ENCODE peak calls at places on chromosomes 16 and 17, in nine cellular contexts. E is heart right ventricle; L is tibial artery; T is gastrocnemius medialis; C is effector memory CD4-positive, alpha-beta T cell; V is mammary epithelial cell; Q is CD8-positive, alpha-beta memory T cell; F is BE2C; P is CD4-positive, alpha-beta T cell. U is an unnamed sample.

GRCh38 chr17:33854596-33854995 is 400.5 kb upstream of the CCL2 start:
- DNase-seq in Q (no peak), C (no peak), V (no peak), F (no peak), L (no peak), P (no peak), T (no peak), E (no peak), U (no peak)

GRCh38 chr17:27244481-27245223 is 49.3 kb upstream of the WSB1 start:
- DNase-seq in V (peak; percentile 90), E (peak; percentile 64), F (no peak), P (no peak), T (peak; percentile 69), C (no peak), Q (no peak), L (peak; percentile 80), U (peak; percentile 78)

GRCh38 chr17:28402224-28402630 is 3.8 kb downstream of the SLC46A1 start:
- DNase-seq in F (no peak), V (peak; percentile 24), Q (no peak), P (no peak), T (no peak), E (no peak), L (no peak), C (no peak), U (no peak)

GRCh38 chr17:73427198-73427597 is 115.4 kb upstream of the CDC42EP4 start:
- DNase-seq in L (no peak), Q (no peak), F (no peak), T (no peak), P (no peak), E (no peak), C (no peak), V (no peak), U (peak; percentile 40)

GRCh38 chr16:57736419-57737281 is 1.1 kb downstream of the KATNB1 start:
- DNase-seq in T (no peak), C (peak; percentile 36), E (no peak), V (peak; percentile 59), P (no peak), Q (peak; percentile 37), L (no peak), F (peak; percentile 62), U (no peak)

GRCh38 chr16:13995194-13995593 is 75.2 kb downstream of the ERCC4 start:
- DNase-seq in P (no peak), V (no peak), C (no peak), F (no peak), Q (no peak), E (no peak), T (no peak), L (no peak), U (no peak)

GRCh38 chr16:87127061-87127765 is 190.0 kb downstream of the C16orf95 start:
- DNase-seq in T (no peak), F (no peak), L (no peak), C (no peak), E (peak; percentile 41), V (no peak), P (no peak), Q (no peak), U (no peak)

GRCh38 chr16:51562896-51563295 is 411.8 kb upstream of the SALL1 start:
- DNase-seq in F (no peak), E (no peak), C (no peak), V (no peak), Q (no peak), T (no peak), P (no peak), L (no peak), U (no peak)

GRCh38 chr17:7293821-7294613 is 422 bp downstream of the YBX2 start:
- DNase-seq in F (no peak), E (no peak), Q (peak; percentile 36), T (peak; percentile 31), V (no peak), P (no peak), L (no peak), C (peak; percentile 30), U (no peak)

DNA sequence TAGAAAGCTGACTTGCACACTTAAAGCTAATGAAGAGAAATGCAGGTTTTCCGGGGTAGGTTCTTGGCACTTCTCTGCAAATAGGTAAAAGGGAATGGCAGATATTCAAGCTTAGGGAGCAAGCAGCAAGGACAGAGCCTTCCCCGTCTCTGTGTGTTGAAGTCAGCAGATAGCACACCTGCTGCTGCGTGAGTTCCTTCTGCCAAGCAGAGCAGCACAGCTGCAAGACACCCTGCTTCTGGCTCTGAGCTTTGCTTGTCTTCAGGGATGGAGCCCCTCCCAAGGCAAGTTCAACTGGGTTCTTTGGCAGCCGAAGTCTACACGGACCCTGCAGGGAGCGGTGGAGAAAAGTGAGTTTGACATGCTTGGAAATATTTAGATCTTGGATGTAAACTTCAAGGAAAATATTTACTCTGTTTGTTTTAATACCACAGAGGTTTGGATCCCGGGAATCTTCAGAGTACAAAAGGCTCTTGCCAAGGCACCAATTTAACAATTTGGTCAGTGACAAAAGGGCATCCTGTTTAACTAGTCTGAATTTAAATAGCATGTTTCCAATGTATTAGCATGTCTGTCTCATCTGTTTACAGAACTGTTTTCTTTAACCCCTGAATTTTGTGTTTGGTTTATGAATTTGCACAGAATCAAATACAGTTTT is 113.4 kb upstream of the KCNJ16 start:
- DNase-seq in T (peak; percentile 50), V (no peak), E (no peak), Q (no peak), L (no peak), P (no peak), F (no peak), C (no peak), U (peak; percentile 5)
- H3K9me3 ChIP-seq in T (no peaks in the 10 kb centered on the region), V (peaks cover 5% of the 10 kb centered on the region), E (peaks cover 10% of the 10 kb centered on the region), Q (no peaks in the 10 kb centered on the region), L (no peaks in the 10 kb centered on the region), P (no peaks in the 10 kb centered on the region), F (no peaks in the 10 kb centered on the region), C (no peaks in the 10 kb centered on the region), U (no peaks in the 10 kb centered on the region)

DNA sequence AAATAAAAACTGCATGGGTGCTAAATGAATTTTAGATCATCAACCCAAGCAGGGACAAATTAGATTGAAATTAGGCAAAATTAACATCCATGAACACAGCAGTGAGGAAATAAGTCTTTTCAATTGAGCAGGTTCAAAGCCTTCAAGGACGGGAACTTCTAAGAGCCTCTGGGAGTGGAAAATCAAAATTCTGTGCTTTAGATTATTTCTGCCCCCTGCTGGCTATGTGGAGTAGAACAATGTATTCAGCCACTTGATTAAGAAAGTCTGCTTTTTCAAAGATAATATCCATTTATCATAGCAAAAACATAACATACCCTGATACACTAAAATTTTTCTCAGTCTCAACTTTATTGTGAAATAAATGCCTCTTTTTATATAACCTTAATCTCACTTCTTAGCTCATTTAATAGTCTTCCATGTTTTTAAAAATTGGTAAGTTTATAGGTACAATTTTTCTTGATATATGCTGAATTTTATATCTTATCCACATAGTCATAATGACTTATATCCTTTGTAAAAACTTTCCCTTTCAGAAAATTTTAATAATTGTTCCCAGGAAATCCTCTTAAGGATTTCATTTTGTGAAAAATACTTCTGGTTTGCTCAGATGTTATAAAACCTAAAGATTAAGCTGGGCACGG is 28.1 kb upstream of the NOL11 start:
- DNase-seq in F (peak; percentile 54), Q (peak; percentile 36), P (peak; percentile 24), V (peak; percentile 42), L (peak; percentile 51), C (peak; percentile 29), T (peak; percentile 3), E (no peak), U (peak; percentile 74)
- H3K9me3 ChIP-seq in F (no peaks in the 10 kb centered on the region), Q (no peaks in the 10 kb centered on the region), P (no peaks in the 10 kb centered on the region), V (no peaks in the 10 kb centered on the region), L (no peaks in the 10 kb centered on the region), C (no peaks in the 10 kb centered on the region), T (no peaks in the 10 kb centered on the region), E (no peaks in the 10 kb centered on the region), U (no peaks in the 10 kb centered on the region)

GRCh38 chr16:3285131-3285530 is 1.8 kb downstream of the ZNF263 start:
- DNase-seq in Q (no peak), P (no peak), V (no peak), T (no peak), L (no peak), C (no peak), F (no peak), E (no peak), U (no peak)
- H3K9me3 ChIP-seq in Q (peaks cover 28% of the 10 kb centered on the region), P (peaks cover 43% of the 10 kb centered on the region), V (peaks cover 14% of the 10 kb centered on the region), T (peaks cover 10% of the 10 kb centered on the region), L (peaks cover 45% of the 10 kb centered on the region), C (peaks cover 13% of the 10 kb centered on the region), F (peaks cover 4% of the 10 kb centered on the region), E (peaks cover 58% of the 10 kb centered on the region), U (peaks cover 11% of the 10 kb centered on the region)

GRCh38 chr17:57257213-57257873 is 1.0 kb downstream of the MSI2 start:
- DNase-seq in C (no peak), P (no peak), Q (no peak), T (no peak), F (no peak), V (no peak), E (no peak), L (no peak), U (peak; percentile 27)
- H3K9me3 ChIP-seq in C (no peaks in the 10 kb centered on the region), P (no peaks in the 10 kb centered on the region), Q (no peaks in the 10 kb centered on the region), T (no peaks in the 10 kb centered on the region), F (no peaks in the 10 kb centered on the region), V (no peaks in the 10 kb centered on the region), E (no peaks in the 10 kb centered on the region), L (no peaks in the 10 kb centered on the region), U (no peaks in the 10 kb centered on the region)

GRCh38 chr16:6484931-6485330 is 847.7 kb upstream of the RBFOX1 start:
- DNase-seq in Q (no peak), F (no peak), V (peak; percentile 1), T (no peak), C (no peak), L (no peak), E (no peak), P (no peak), U (no peak)
- H3K9me3 ChIP-seq in Q (no peaks in the 10 kb centered on the region), F (no peaks in the 10 kb centered on the region), V (peaks cover 3% of the 10 kb centered on the region), T (no peaks in the 10 kb centered on the region), C (no peaks in the 10 kb centered on the region), L (no peaks in the 10 kb centered on the region), E (no peaks in the 10 kb centered on the region), P (no peaks in the 10 kb centered on the region), U (no peaks in the 10 kb centered on the region)

DNA sequence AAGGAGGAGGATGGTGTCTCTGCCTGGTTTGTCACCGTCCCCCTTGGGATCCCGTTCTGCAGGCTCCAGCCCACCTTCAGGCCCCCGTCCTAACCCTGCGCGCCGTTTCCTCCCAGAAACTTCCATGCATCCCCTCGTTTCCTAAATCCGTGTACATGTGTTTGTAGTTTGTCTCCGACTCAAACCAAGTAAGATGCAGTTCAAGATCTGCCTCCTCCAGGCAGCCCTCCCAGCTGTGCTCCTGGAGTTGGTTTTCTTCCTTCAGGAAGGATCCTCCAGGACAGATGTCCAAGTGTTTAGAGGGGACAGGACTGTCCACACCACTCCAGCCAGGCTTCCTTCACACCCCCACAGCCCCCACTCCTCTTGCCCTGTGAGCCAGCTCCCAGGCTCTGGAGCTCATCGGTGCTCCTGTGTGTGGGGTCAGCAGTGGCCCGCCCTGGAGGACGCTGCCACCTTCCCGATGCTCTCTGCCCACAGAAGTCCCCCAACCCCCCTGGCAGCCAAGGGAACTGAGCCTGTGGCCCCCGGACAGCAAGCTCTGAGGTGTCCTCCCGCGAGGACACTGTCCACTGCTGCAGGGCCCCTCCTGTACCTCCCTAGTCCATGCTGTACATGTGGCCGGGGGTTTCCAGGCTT is 11.3 kb downstream of the BAIAP2 start:
- DNase-seq in T (no peak), C (no peak), L (no peak), F (no peak), P (no peak), Q (no peak), V (no peak), E (no peak), U (no peak)
- H3K9me3 ChIP-seq in T (no peaks in the 10 kb centered on the region), C (no peaks in the 10 kb centered on the region), L (no peaks in the 10 kb centered on the region), F (no peaks in the 10 kb centered on the region), P (no peaks in the 10 kb centered on the region), Q (no peaks in the 10 kb centered on the region), V (no peaks in the 10 kb centered on the region), E (no peaks in the 10 kb centered on the region), U (no peaks in the 10 kb centered on the region)

U was measured in prostate gland.